ENCODE peak calls at places on chromosomes 13 and 19, in six cellular contexts. One of them, this sample, is unnamed.
A peak's percentile ranks its signal among the peaks of the same experiment; 100 is the strongest.

GRCh38 chr19:55251296-55252081 is 7.3 kb downstream of the PPP6R1 start:
- DNase-seq in GM12865: peak; percentile 61
- DNase-seq in upper lobe of left lung: no peak
- DNase-seq in colonic mucosa: peak; percentile 76
- DNase-seq in CD8-positive, alpha-beta T cell: peak; percentile 57
- DNase-seq in astrocyte of the spinal cord: peak; percentile 14
- DNase-seq in this sample: peak; percentile 32

GRCh38 chr19:51107406-51108065 is 673 bp downstream of the CTU1 start:
- DNase-seq in CD8-positive, alpha-beta T cell: no peak
- DNase-seq in colonic mucosa: no peak
- DNase-seq in astrocyte of the spinal cord: no peak
- DNase-seq in upper lobe of left lung: peak; percentile 79
- DNase-seq in GM12865: peak; percentile 52
- DNase-seq in this sample: no peak

GRCh38 chr13:110345266-110345665 is 38.2 kb downstream of the COL4A2 start:
- DNase-seq in GM12865: no peak
- DNase-seq in CD8-positive, alpha-beta T cell: no peak
- DNase-seq in astrocyte of the spinal cord: no peak
- DNase-seq in colonic mucosa: no peak
- DNase-seq in upper lobe of left lung: no peak
- DNase-seq in this sample: no peak

GRCh38 chr19:2041686-2042484 is 9.2 kb downstream of the MKNK2 start:
- DNase-seq in colonic mucosa: peak; percentile 99
- DNase-seq in astrocyte of the spinal cord: peak; percentile 92
- DNase-seq in GM12865: peak; percentile 99
- DNase-seq in CD8-positive, alpha-beta T cell: peak; percentile 99
- DNase-seq in upper lobe of left lung: peak; percentile 100
- DNase-seq in this sample: peak; percentile 98

GRCh38 chr19:29687244-29687896 is 22.1 kb downstream of the PLEKHF1 start:
- DNase-seq in upper lobe of left lung: no peak
- DNase-seq in CD8-positive, alpha-beta T cell: no peak
- DNase-seq in GM12865: no peak
- DNase-seq in colonic mucosa: no peak
- DNase-seq in astrocyte of the spinal cord: peak; percentile 95
- DNase-seq in this sample: peak; percentile 90

GRCh38 chr19:45340232-45340898 is at the start of gene KLC3:
- DNase-seq in GM12865: no peak
- DNase-seq in CD8-positive, alpha-beta T cell: peak; percentile 29
- DNase-seq in colonic mucosa: peak; percentile 63
- DNase-seq in astrocyte of the spinal cord: no peak
- DNase-seq in upper lobe of left lung: peak; percentile 92
- DNase-seq in this sample: no peak

GRCh38 chr13:39773833-39774232 is 118.4 kb downstream of the COG6 start:
- DNase-seq in upper lobe of left lung: no peak
- DNase-seq in astrocyte of the spinal cord: peak; percentile 44
- DNase-seq in colonic mucosa: no peak
- DNase-seq in CD8-positive, alpha-beta T cell: no peak
- DNase-seq in GM12865: no peak
- DNase-seq in this sample: no peak

GRCh38 chr19:18743281-18743825 is 47.8 kb downstream of the COMP start:
- DNase-seq in CD8-positive, alpha-beta T cell: no peak
- DNase-seq in GM12865: no peak
- DNase-seq in colonic mucosa: peak; percentile 81
- DNase-seq in upper lobe of left lung: peak; percentile 89
- DNase-seq in astrocyte of the spinal cord: peak; percentile 28
- DNase-seq in this sample: no peak

GRCh38 chr13:77863037-77863630 is 55.5 kb downstream of the EDNRB start:
- DNase-seq in upper lobe of left lung: no peak
- DNase-seq in colonic mucosa: no peak
- DNase-seq in GM12865: no peak
- DNase-seq in CD8-positive, alpha-beta T cell: no peak
- DNase-seq in astrocyte of the spinal cord: no peak
- DNase-seq in this sample: no peak

GRCh38 chr13:77697208-77698103 is at the start of gene SLAIN1:
- DNase-seq in colonic mucosa: peak; percentile 72
- DNase-seq in GM12865: peak; percentile 93
- DNase-seq in CD8-positive, alpha-beta T cell: peak; percentile 86
- DNase-seq in astrocyte of the spinal cord: peak; percentile 70
- DNase-seq in upper lobe of left lung: peak; percentile 96
- DNase-seq in this sample: peak; percentile 91

GRCh38 chr13:104487006-104487405 is 1420.8 kb upstream of the SLC10A2 start:
- DNase-seq in upper lobe of left lung: no peak
- DNase-seq in GM12865: no peak
- DNase-seq in colonic mucosa: no peak
- DNase-seq in CD8-positive, alpha-beta T cell: no peak
- DNase-seq in astrocyte of the spinal cord: peak; percentile 54
- DNase-seq in this sample: no peak

GRCh38 chr19:10000171-10000826 is 10.0 kb downstream of the COL5A3 start:
- DNase-seq in colonic mucosa: peak; percentile 72
- DNase-seq in astrocyte of the spinal cord: peak; percentile 59
- DNase-seq in upper lobe of left lung: no peak
- DNase-seq in CD8-positive, alpha-beta T cell: peak; percentile 68
- DNase-seq in GM12865: peak; percentile 73
- DNase-seq in this sample: peak; percentile 73

GRCh38 chr13:46572758-46573384 is 19.9 kb downstream of the LRCH1 start:
- DNase-seq in colonic mucosa: no peak
- DNase-seq in GM12865: peak; percentile 74
- DNase-seq in upper lobe of left lung: no peak
- DNase-seq in astrocyte of the spinal cord: no peak
- DNase-seq in CD8-positive, alpha-beta T cell: no peak
- DNase-seq in this sample: no peak

GRCh38 chr19:3098141-3098514 is 4.0 kb downstream of the GNA11 start:
- DNase-seq in CD8-positive, alpha-beta T cell: no peak
- DNase-seq in GM12865: no peak
- DNase-seq in colonic mucosa: peak; percentile 57
- DNase-seq in astrocyte of the spinal cord: no peak
- DNase-seq in upper lobe of left lung: peak; percentile 85
- DNase-seq in this sample: peak; percentile 52

GRCh38 chr19:3098515-3099346 is 4.6 kb downstream of the GNA11 start:
- DNase-seq in colonic mucosa: peak; percentile 61
- DNase-seq in GM12865: peak; percentile 24
- DNase-seq in CD8-positive, alpha-beta T cell: peak; percentile 22
- DNase-seq in astrocyte of the spinal cord: peak; percentile 10
- DNase-seq in upper lobe of left lung: peak; percentile 87
- DNase-seq in this sample: peak; percentile 87

GRCh38 chr19:3096902-3097326 is 2.8 kb downstream of the GNA11 start:
- DNase-seq in colonic mucosa: no peak
- DNase-seq in GM12865: no peak
- DNase-seq in CD8-positive, alpha-beta T cell: no peak
- DNase-seq in upper lobe of left lung: peak; percentile 43
- DNase-seq in astrocyte of the spinal cord: no peak
- DNase-seq in this sample: no peak

GRCh38 chr19:3096267-3096901 is 2.2 kb downstream of the GNA11 start:
- DNase-seq in CD8-positive, alpha-beta T cell: no peak
- DNase-seq in upper lobe of left lung: peak; percentile 69
- DNase-seq in astrocyte of the spinal cord: no peak
- DNase-seq in colonic mucosa: peak; percentile 68
- DNase-seq in GM12865: no peak
- DNase-seq in this sample: no peak

GRCh38 chr19:3097442-3097871 is 3.3 kb downstream of the GNA11 start:
- DNase-seq in colonic mucosa: peak; percentile 58
- DNase-seq in upper lobe of left lung: peak; percentile 54
- DNase-seq in CD8-positive, alpha-beta T cell: no peak
- DNase-seq in GM12865: no peak
- DNase-seq in astrocyte of the spinal cord: no peak
- DNase-seq in this sample: peak; percentile 65
- H3K4me3 ChIP-seq in colonic mucosa: peak overlapping the region; percentile 96
- H3K4me3 ChIP-seq in upper lobe of left lung: peak overlapping the region; percentile 96
- H3K4me3 ChIP-seq in CD8-positive, alpha-beta T cell: no peak overlapping the region
- H3K4me3 ChIP-seq in GM12865: no peak overlapping the region
- H3K4me3 ChIP-seq in astrocyte of the spinal cord: no peak overlapping the region
- H3K4me3 ChIP-seq in this sample: peak overlapping the region; percentile 98

GRCh38 chr13:80030491-80030890 is 310.4 kb downstream of the SPRY2 start:
- DNase-seq in GM12865: peak; percentile 13
- DNase-seq in colonic mucosa: peak; percentile 59
- DNase-seq in CD8-positive, alpha-beta T cell: no peak
- DNase-seq in astrocyte of the spinal cord: no peak
- DNase-seq in upper lobe of left lung: no peak
- DNase-seq in this sample: no peak
- TF ChIP-seq CTCF in GM12865: no peak
- TF ChIP-seq CTCF in colonic mucosa: peak; percentile 17
- TF ChIP-seq CTCF in CD8-positive, alpha-beta T cell: no peak
- TF ChIP-seq CTCF in astrocyte of the spinal cord: peak; percentile 28
- TF ChIP-seq CTCF in upper lobe of left lung: peak; percentile 50
- TF ChIP-seq CTCF in this sample: peak; percentile 27

GRCh38 chr19:16447015-16447384 is 24.8 kb downstream of the EPS15L1 start:
- DNase-seq in GM12865: peak; percentile 89
- DNase-seq in colonic mucosa: peak; percentile 56
- DNase-seq in astrocyte of the spinal cord: peak; percentile 82
- DNase-seq in upper lobe of left lung: no peak
- DNase-seq in CD8-positive, alpha-beta T cell: peak; percentile 43
- DNase-seq in this sample: peak; percentile 78

GRCh38 chr19:16444273-16444597 is 27.5 kb downstream of the EPS15L1 start:
- DNase-seq in colonic mucosa: no peak
- DNase-seq in GM12865: peak; percentile 43
- DNase-seq in upper lobe of left lung: no peak
- DNase-seq in astrocyte of the spinal cord: no peak
- DNase-seq in CD8-positive, alpha-beta T cell: no peak
- DNase-seq in this sample: no peak

GRCh38 chr19:16449330-16449961 is 22.3 kb downstream of the EPS15L1 start:
- DNase-seq in CD8-positive, alpha-beta T cell: no peak
- DNase-seq in GM12865: peak; percentile 95
- DNase-seq in astrocyte of the spinal cord: no peak
- DNase-seq in upper lobe of left lung: no peak
- DNase-seq in colonic mucosa: no peak
- DNase-seq in this sample: no peak

GRCh38 chr19:16445238-16446107 is 26.3 kb downstream of the EPS15L1 start:
- DNase-seq in astrocyte of the spinal cord: peak; percentile 52
- DNase-seq in CD8-positive, alpha-beta T cell: no peak
- DNase-seq in upper lobe of left lung: no peak
- DNase-seq in colonic mucosa: no peak
- DNase-seq in GM12865: peak; percentile 86
- DNase-seq in this sample: no peak

DNA sequence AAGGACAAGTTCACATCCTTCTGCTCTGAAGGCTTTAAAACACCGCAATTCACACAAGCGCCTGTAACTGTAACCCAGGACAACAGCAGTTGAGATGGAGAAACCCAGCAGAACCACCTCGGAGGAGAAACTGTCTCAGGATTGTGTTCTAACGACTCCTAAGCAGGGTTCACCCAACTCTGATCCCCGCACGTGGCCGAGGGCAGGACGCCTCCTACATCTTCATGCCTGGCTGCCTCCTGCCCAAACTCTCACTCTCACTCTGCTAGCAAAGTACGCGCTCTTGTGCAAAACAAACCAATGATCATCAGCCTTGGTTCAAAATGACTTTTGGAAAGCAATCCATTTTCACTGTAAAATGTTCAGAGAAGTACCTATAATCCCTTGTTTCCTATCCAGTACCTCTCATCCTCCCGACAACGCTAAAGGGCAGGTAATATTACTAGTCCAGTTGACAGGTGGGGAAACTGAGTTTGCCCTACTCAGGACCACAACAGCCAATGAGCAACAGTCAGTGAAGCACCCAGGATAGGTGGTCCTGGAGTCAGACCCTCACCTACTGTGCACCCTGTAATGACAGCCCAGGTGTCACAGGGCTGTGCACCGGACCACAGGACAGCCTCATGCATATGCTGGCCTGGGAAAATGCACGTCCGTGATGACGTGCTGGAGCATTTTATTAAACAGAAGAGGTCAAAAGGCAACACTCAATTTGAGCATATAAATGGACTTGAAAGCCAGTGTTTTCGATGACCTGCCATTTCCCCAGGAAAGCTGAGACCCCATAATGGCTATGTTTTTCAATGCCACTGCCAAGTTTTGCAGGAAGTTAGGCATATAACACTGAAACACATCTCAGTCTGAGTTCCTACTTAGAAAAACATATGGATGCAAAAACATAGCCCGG is 25.4 kb downstream of the EPS15L1 start:
- DNase-seq in CD8-positive, alpha-beta T cell: no peak
- DNase-seq in colonic mucosa: no peak
- DNase-seq in astrocyte of the spinal cord: peak; percentile 45
- DNase-seq in upper lobe of left lung: no peak
- DNase-seq in GM12865: peak; percentile 90
- DNase-seq in this sample: no peak
- H3K4me3 ChIP-seq in CD8-positive, alpha-beta T cell: no peak overlapping the region
- H3K4me3 ChIP-seq in colonic mucosa: no peak overlapping the region
- H3K4me3 ChIP-seq in astrocyte of the spinal cord: no peak overlapping the region
- H3K4me3 ChIP-seq in upper lobe of left lung: no peak overlapping the region
- H3K4me3 ChIP-seq in GM12865: peak overlapping the region; percentile 38
- H3K4me3 ChIP-seq in this sample: no peak overlapping the region

GRCh38 chr13:37599509-37599908 is 941 bp upstream of the POSTN start:
- DNase-seq in colonic mucosa: no peak
- DNase-seq in GM12865: no peak
- DNase-seq in CD8-positive, alpha-beta T cell: no peak
- DNase-seq in astrocyte of the spinal cord: no peak
- DNase-seq in upper lobe of left lung: no peak
- DNase-seq in this sample: no peak

GRCh38 chr13:37608750-37609339 is 10.3 kb upstream of the POSTN start:
- DNase-seq in CD8-positive, alpha-beta T cell: no peak
- DNase-seq in GM12865: no peak
- DNase-seq in upper lobe of left lung: no peak
- DNase-seq in astrocyte of the spinal cord: peak; percentile 26
- DNase-seq in colonic mucosa: no peak
- DNase-seq in this sample: no peak

GRCh38 chr13:37598572-37598971 is at the start of gene POSTN:
- DNase-seq in colonic mucosa: no peak
- DNase-seq in GM12865: no peak
- DNase-seq in upper lobe of left lung: no peak
- DNase-seq in CD8-positive, alpha-beta T cell: no peak
- DNase-seq in astrocyte of the spinal cord: peak; percentile 55
- DNase-seq in this sample: no peak

GRCh38 chr13:37597477-37597876 is 1.1 kb downstream of the POSTN start:
- DNase-seq in CD8-positive, alpha-beta T cell: no peak
- DNase-seq in upper lobe of left lung: no peak
- DNase-seq in colonic mucosa: no peak
- DNase-seq in GM12865: no peak
- DNase-seq in astrocyte of the spinal cord: no peak
- DNase-seq in this sample: no peak

DNA sequence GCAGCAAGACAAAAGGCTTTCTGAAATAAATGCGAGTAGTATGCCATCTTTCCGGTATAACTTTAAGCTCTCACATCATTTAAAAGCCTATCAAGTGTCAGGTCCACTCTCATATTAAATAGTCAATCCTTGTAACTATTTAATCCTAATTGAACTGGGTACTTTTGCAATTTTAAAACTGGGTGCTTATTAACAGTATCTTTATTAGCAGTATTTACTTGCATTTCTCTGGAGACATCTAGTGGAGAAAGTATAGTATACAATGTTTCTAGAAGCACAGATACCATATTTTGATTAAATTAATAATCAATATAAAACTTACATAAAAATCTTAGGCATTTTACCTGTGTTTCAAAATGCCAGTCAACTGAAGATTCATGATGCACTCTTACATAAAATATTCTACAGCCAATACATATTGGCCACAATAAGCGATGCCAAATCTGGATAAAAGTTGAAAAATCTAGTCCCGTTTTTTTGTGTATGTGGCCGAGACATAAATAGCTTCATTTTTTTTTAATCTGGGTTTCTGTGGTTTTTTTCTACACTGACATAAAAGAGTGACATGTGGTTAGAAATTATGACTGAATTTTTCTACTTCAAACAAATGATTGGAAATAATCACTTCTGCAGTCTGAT is 4.3 kb upstream of the POSTN start:
- DNase-seq in CD8-positive, alpha-beta T cell: no peak
- DNase-seq in GM12865: peak; percentile 0
- DNase-seq in upper lobe of left lung: no peak
- DNase-seq in colonic mucosa: no peak
- DNase-seq in astrocyte of the spinal cord: peak; percentile 60
- DNase-seq in this sample: no peak
- TF ChIP-seq CTCF in CD8-positive, alpha-beta T cell: no peak
- TF ChIP-seq CTCF in GM12865: peak; percentile 8
- TF ChIP-seq CTCF in upper lobe of left lung: peak; percentile 43
- TF ChIP-seq CTCF in colonic mucosa: peak; percentile 23
- TF ChIP-seq CTCF in astrocyte of the spinal cord: peak; percentile 49
- TF ChIP-seq CTCF in this sample: peak; percentile 45